ENCODE peak calls at places on chromosome 7, in five cellular contexts. V is mucosa of descending colon; U is naive thymus-derived CD4-positive, alpha-beta T cell; S is esophagus squamous epithelium; R is spleen. Q is an unnamed sample.

GRCh38 chr7:44279286-44279685 is 46.1 kb downstream of the CAMK2B start:
- DNase-seq in S (no peak), R (peak; percentile 60), U (no peak), V (peak; percentile 6), Q (no peak)

GRCh38 chr7:134886353-134887057 is 99.8 kb upstream of the AGBL3 start:
- DNase-seq in S (no peak), V (no peak), R (no peak), U (peak; percentile 45), Q (no peak)

GRCh38 chr7:49187543-49188268 is 263.4 kb downstream of the CDC14C start:
- DNase-seq in V (no peak), S (no peak), R (no peak), U (no peak), Q (no peak)

GRCh38 chr7:85167636-85168035 is 19.2 kb downstream of the SEMA3D start:
- DNase-seq in R (no peak), V (no peak), U (no peak), S (no peak), Q (no peak)

GRCh38 chr7:133771778-133772421 is 355.2 kb upstream of the LRGUK start:
- DNase-seq in S (no peak), U (no peak), V (no peak), R (no peak), Q (no peak)

GRCh38 chr7:23472974-23473847 is 2.9 kb upstream of the IGF2BP3 start:
- DNase-seq in R (no peak), S (no peak), V (no peak), U (no peak), Q (peak; percentile 60)

GRCh38 chr7:27745064-27745583 is 5.2 kb downstream of the TAX1BP1 start:
- DNase-seq in U (peak; percentile 10), S (no peak), R (no peak), V (no peak), Q (no peak)

GRCh38 chr7:140542226-140542625 is 62.9 kb upstream of the MKRN1 start:
- DNase-seq in U (no peak), S (no peak), V (no peak), R (peak; percentile 54), Q (no peak)

DNA sequence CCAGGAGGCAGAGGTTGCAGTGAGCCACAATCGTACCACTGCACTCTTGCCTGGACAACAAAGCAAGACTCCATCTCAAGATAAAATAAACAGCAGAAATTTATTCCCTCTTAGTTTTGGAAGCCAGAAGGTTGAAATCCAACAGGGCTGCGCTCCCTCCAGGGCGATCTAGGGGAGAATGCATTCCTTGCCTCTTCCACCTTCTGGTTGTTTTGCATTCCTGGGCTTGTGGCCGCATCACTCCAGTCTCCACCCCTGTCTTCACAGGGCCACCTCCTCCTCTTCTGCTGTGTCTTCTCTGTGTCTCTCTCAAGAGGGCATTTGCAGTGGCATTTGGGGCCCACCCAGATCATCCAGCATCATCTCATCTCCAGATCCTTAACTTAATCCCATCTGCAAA is 36.2 kb downstream of the LIMK1 start:
- DNase-seq in V (no peak), S (no peak), R (no peak), U (no peak), Q (no peak)
- H3K4me1 ChIP-seq in V (no peaks in the 10 kb centered on the region), S (no peaks in the 10 kb centered on the region), R (no peaks in the 10 kb centered on the region), U (no peaks in the 10 kb centered on the region), Q (no peaks in the 10 kb centered on the region)

GRCh38 chr7:116777613-116778380 is 84.6 kb upstream of the CAPZA2 start:
- DNase-seq in R (no peak), U (no peak), V (no peak), S (no peak), Q (no peak)
- H3K4me1 ChIP-seq in R (no peaks in the 10 kb centered on the region), U (no peaks in the 10 kb centered on the region), V (peaks cover 24% of the 10 kb centered on the region), S (peaks cover 31% of the 10 kb centered on the region), Q (no peaks in the 10 kb centered on the region)

GRCh38 chr7:6385110-6385792 is 62.5 kb downstream of the DAGLB start:
- DNase-seq in S (no peak), V (peak; percentile 8), U (no peak), R (no peak), Q (no peak)

GRCh38 chr7:6384327-6384726 is 63.4 kb downstream of the DAGLB start:
- DNase-seq in U (no peak), S (no peak), R (peak; percentile 25), V (no peak), Q (no peak)

GRCh38 chr7:6386779-6387178 is 61.0 kb downstream of the DAGLB start:
- DNase-seq in S (no peak), R (no peak), U (no peak), V (no peak), Q (no peak)

GRCh38 chr7:6387734-6388294 is 59.9 kb downstream of the DAGLB start:
- DNase-seq in S (no peak), U (no peak), V (peak; percentile 19), R (no peak), Q (no peak)

GRCh38 chr7:6385909-6386560 is 61.7 kb downstream of the DAGLB start:
- DNase-seq in U (no peak), R (peak; percentile 14), S (no peak), V (peak; percentile 11), Q (no peak)
- H3K4me1 ChIP-seq in U (peaks cover 17% of the 10 kb centered on the region), R (peaks cover 39% of the 10 kb centered on the region), S (peaks cover 69% of the 10 kb centered on the region), V (peaks cover 50% of the 10 kb centered on the region), Q (peaks cover 36% of the 10 kb centered on the region)

GRCh38 chr7:19107142-19107391 is 10.4 kb downstream of the TWIST1 start:
- DNase-seq in S (no peak), U (no peak), V (no peak), R (no peak), Q (no peak)

GRCh38 chr7:19110026-19110777 is 7.2 kb downstream of the TWIST1 start:
- DNase-seq in U (no peak), V (no peak), S (no peak), R (no peak), Q (no peak)

GRCh38 chr7:19110778-19111175 is 6.7 kb downstream of the TWIST1 start:
- DNase-seq in U (no peak), V (no peak), S (no peak), R (no peak), Q (no peak)

GRCh38 chr7:19107392-19108147 is 9.9 kb downstream of the TWIST1 start:
- DNase-seq in R (no peak), U (no peak), S (no peak), V (no peak), Q (no peak)

GRCh38 chr7:19108985-19109946 is 8.2 kb downstream of the TWIST1 start:
- DNase-seq in R (no peak), S (no peak), U (no peak), V (no peak), Q (no peak)
- H3K4me1 ChIP-seq in R (no peaks in the 10 kb centered on the region), S (no peaks in the 10 kb centered on the region), U (no peaks in the 10 kb centered on the region), V (peaks cover 7% of the 10 kb centered on the region), Q (no peaks in the 10 kb centered on the region)

Q was measured in K562.